ENCODE peak calls at places on chromosomes 1 and 21, in four cellular contexts. F, V, J and W are unnamed samples.

GRCh38 chr1:109845658-109846057 is 65.0 kb upstream of the CSF1 start:
- DNase-seq in F (no peak), J (no peak), V (no peak), W (no peak)

GRCh38 chr21:36297938-36298572 is 21.9 kb upstream of the MORC3 start:
- DNase-seq in F (no peak), V (no peak), J (no peak), W (peak)

GRCh38 chr1:153728305-153729066 is 636 bp downstream of the INTS3 start:
- DNase-seq in F (peak), V (peak), J (peak), W (no peak)

GRCh38 chr1:115426271-115426771 is 88.3 kb upstream of the NGF start:
- DNase-seq in F (peak), J (peak), V (no peak), W (no peak)

GRCh38 chr1:154264454-154264853 is 8.0 kb upstream of the HAX1 start:
- DNase-seq in F (no peak), J (no peak), V (no peak), W (no peak)

GRCh38 chr1:160256396-160257046 is 5.8 kb downstream of the DCAF8 start:
- DNase-seq in V (peak), F (peak), J (peak), W (no peak)

GRCh38 chr1:43442756-43443155 is 11.0 kb downstream of the HYI start:
- DNase-seq in F (no peak), J (no peak), V (no peak), W (no peak)

GRCh38 chr1:179440971-179441370 is 75.2 kb downstream of the AXDND1 start:
- DNase-seq in J (no peak), V (no peak), F (no peak), W (no peak)

GRCh38 chr1:36175137-36176095 is 19.5 kb downstream of the MAP7D1 start:
- DNase-seq in J (peak), V (peak), F (peak), W (no peak)

GRCh38 chr1:153612755-153613331 is at the start of gene S100A16:
- DNase-seq in V (peak), J (peak), F (peak), W (no peak)

GRCh38 chr1:101238041-101238515 is 1.3 kb downstream of the S1PR1 start:
- DNase-seq in V (peak), F (no peak), J (no peak), W (peak)

GRCh38 chr1:185267278-185267677 is 49.8 kb downstream of the IVNS1ABP start:
- DNase-seq in F (no peak), J (no peak), V (no peak), W (no peak)

DNA sequence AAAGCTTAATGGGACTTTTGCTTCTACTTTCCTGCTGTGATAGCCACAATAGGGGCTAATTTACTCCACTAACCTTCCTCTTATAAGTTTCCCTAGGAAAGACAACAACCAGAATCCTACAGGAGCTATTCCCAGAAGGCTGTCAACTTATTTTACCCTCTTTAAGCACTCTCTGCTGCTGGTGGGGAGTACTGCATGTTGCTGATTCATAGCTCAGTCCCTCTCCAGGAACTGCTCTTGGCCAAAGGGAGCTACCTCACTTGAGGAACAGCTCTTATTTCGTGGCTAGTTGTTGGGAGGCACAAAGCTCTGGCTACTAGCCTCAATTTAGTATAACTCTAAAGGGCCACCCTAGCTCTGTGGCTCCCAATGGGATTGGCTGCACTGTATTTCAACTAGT is 37.2 kb downstream of the ADSS2 start:
- DNase-seq in F (peak), V (no peak), J (peak), W (no peak)
- TF ChIP-seq CTCF in F (peak), V (peak), J (peak), W (no peak)

GRCh38 chr1:169052727-169053126 is 53.8 kb upstream of the ATP1B1 start:
- DNase-seq in F (no peak), V (no peak), J (no peak), W (no peak)
- TF ChIP-seq CTCF in F (no peak), V (no peak), J (no peak), W (no peak)

DNA sequence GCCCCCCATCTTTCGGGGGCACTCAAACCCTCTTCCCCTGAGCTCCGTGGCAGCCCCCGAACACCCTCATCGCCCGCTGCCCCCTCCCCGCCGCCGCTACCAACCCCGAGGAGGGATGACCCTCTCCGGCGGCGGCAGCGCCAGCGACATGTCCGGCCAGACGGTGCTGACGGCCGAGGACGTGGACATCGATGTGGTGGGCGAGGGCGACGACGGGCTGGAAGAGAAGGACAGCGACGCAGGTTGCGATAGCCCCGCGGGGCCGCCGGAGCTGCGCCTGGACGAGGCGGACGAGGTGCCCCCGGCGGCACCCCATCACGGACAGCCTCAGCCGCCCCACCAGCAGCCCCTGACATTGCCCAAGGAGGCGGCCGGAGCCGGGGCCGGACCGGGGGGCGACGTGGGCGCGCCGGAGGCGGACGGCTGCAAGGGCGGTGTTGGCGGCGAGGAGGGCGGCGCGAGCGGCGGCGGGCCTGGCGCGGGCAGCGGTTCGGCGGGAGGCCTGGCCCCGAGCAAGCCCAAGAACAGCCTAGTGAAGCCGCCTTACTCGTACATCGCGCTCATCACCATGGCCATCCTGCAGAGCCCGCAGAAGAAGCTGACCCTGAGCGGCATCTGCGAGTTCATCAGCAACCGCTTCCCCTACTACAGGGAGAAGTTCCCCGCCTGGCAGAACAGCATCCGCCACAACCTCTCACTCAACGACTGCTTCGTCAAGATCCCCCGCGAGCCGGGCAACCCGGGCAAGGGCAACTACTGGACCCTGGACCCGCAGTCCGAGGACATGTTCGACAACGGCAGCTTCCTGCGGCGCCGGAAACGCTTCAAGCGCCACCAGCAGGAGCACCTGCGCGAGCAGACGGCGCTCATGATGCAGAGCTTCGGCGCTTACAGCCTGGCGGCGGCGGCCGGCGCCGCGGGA is 838 bp downstream of the FOXD3 start:
- DNase-seq in F (peak), V (peak), J (peak), W (peak)
- TF ChIP-seq CTCF in F (no peak), V (no peak), J (no peak), W (no peak)

GRCh38 chr1:117067528-117068370 is 7.6 kb downstream of the TTF2 start:
- DNase-seq in F (peak), V (peak), J (peak), W (peak)
- TF ChIP-seq CTCF in F (peak), V (peak), J (peak), W (peak)

DNA sequence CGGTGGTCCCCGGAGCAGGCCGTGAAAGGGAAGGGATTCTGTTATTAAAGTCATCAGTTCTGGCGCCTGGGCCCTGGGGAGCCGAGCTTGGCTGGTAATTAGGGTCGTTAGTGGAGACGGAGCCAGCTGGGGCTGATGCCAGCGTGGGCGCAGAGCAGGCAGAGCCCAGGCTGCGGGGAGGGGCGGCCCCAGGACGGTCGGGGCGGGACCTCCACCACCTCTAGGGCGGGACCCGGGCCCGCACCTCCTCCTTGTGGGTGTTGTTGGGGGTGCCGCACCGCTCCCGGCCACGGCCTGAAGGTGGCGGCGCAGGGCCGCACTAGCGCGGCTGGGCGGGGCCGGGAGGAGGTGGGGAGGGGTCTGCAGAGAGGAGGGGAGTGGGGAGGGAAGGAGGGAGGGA is 470.6 kb downstream of the PTPRU start:
- DNase-seq in V (peak), F (peak), J (peak), W (peak)
- TF ChIP-seq CTCF in V (peak), F (peak), J (peak), W (peak)

DNA sequence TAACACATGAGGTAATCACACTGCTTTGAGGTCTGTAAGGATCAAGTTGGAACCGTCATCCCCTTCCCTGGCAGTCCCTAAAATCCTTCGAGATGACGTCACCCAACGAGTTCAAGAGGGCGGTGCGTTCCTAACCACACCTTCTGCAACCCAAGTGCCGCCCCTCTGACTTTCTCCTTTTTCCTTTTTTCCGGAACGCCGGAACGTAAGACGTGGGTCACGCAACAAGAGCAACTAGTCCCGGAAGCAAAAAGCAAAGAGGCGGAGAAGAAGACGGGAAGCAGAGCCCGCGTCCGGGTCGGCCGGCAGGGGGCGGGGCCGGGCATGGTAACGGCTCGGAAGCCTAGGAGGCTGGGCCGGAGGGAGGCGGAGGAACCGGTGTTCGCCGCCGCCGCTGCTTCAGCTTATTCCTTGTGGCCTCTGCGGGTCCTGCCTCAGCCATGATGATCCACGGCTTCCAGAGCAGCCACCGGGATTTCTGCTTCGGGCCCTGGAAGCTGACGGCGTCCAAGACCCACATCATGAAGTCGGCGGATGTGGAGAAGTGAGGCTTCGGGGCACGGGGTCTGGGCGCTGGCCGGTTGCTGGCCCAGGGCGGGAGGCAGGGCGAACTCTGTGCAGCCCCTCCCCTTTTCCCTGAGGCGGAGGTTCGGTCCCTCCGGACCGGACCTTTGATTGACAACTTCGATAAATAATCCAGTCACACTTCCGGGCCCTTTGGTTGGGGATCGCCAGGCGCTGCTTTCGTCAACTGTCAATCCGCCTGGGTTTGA is at the start of gene TIPRL:
- DNase-seq in V (peak), J (peak), F (peak), W (peak)
- TF ChIP-seq CTCF in V (peak), J (peak), F (peak), W (peak)